ENCODE peak calls at places on chromosomes 6 and 20, in eight cellular contexts. E, I, T, W, B, H, X and D are unnamed samples.

GRCh38 chr6:24357336-24358218 is at the start of gene DCDC2:
- DNase-seq in E (no peak), I (no peak), T (no peak), W (no peak), B (peak), H (peak), X (no peak), D (peak)

GRCh38 chr20:62907377-62908317 is 18.7 kb downstream of the DIDO1 start:
- DNase-seq in E (no peak), I (peak), T (peak), W (no peak), B (no peak), H (peak), X (no peak), D (no peak)

GRCh38 chr20:39328347-39328746 is 366.2 kb downstream of the DHX35 start:
- DNase-seq in E (no peak), I (no peak), T (no peak), W (no peak), B (no peak), H (no peak), X (no peak), D (no peak)

GRCh38 chr20:57199656-57200405 is 66.6 kb downstream of the BMP7 start:
- DNase-seq in E (no peak), I (no peak), T (no peak), W (no peak), B (no peak), H (no peak), X (no peak), D (no peak)

GRCh38 chr20:1827974-1828785 is 67.0 kb upstream of the SIRPA start:
- DNase-seq in E (no peak), I (no peak), T (no peak), W (no peak), B (peak), H (peak), X (no peak), D (peak)

GRCh38 chr20:38804682-38805501 is 605 bp upstream of the PPP1R16B start:
- DNase-seq in E (peak), I (no peak), T (no peak), W (peak), B (no peak), H (no peak), X (peak), D (peak)

GRCh38 chr6:42163941-42164340 is 9.2 kb upstream of the GUCA1A start:
- DNase-seq in E (no peak), I (no peak), T (peak), W (no peak), B (no peak), H (peak), X (no peak), D (no peak)

GRCh38 chr20:14707865-14708574 is 370.6 kb upstream of the FLRT3 start:
- DNase-seq in E (no peak), I (no peak), T (no peak), W (no peak), B (no peak), H (no peak), X (no peak), D (no peak)

GRCh38 chr6:169035381-169036280 is 218.0 kb downstream of the THBS2 start:
- DNase-seq in E (no peak), I (no peak), T (peak), W (no peak), B (peak), H (peak), X (no peak), D (no peak)

GRCh38 chr6:142871910-142872331 is 73.1 kb downstream of the HIVEP2 start:
- DNase-seq in E (peak), I (no peak), T (peak), W (no peak), B (peak), H (peak), X (no peak), D (peak)

GRCh38 chr6:20583447-20583806 is 49.2 kb downstream of the CDKAL1 start:
- DNase-seq in E (no peak), I (no peak), T (no peak), W (no peak), B (no peak), H (no peak), X (no peak), D (no peak)

GRCh38 chr6:167351656-167352354 is 26.9 kb downstream of the TTLL2 start:
- DNase-seq in E (no peak), I (no peak), T (no peak), W (no peak), B (no peak), H (no peak), X (no peak), D (no peak)

GRCh38 chr6:167345960-167346359 is 21.1 kb downstream of the TTLL2 start:
- DNase-seq in E (no peak), I (no peak), T (no peak), W (no peak), B (no peak), H (no peak), X (no peak), D (no peak)

GRCh38 chr6:167350731-167351655 is 26.1 kb downstream of the TTLL2 start:
- DNase-seq in E (peak), I (peak), T (no peak), W (peak), B (peak), H (peak), X (peak), D (peak)

GRCh38 chr6:167349816-167350215 is 24.9 kb downstream of the TTLL2 start:
- DNase-seq in E (no peak), I (no peak), T (no peak), W (no peak), B (no peak), H (no peak), X (no peak), D (no peak)

DNA sequence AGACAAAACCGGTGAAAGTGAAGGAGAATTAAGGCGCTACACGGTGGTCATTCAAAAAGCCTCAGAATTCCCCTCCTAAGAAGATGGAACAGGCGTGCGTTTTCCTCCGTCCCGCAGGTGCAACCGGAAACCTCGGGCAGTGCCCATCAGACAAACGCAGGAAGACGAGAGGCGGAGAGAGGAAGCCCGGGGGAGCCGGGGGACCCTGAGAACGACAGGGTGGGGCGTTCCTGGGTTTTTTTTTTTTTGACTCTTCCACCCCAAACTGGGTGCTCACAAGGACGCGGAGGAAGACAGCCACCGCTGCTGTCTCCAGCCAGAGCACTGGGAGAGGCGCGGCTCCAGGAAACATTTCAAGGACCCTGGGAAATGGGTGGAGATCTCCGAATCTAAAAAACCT is 25.4 kb downstream of the TTLL2 start:
- DNase-seq in E (no peak), I (no peak), T (no peak), W (no peak), B (no peak), H (no peak), X (no peak), D (peak)
- H3K9ac ChIP-seq in E (no peak), I (no peak), T (no peak), W (no peak), B (no peak), H (no peak), X (no peak), D (no peak)

GRCh38 chr6:30500421-30501069 is 11.2 kb downstream of the HLA-E start:
- DNase-seq in E (no peak), I (no peak), T (peak), W (no peak), B (no peak), H (peak), X (no peak), D (no peak)
- H3K4me3 ChIP-seq in E (no peak), I (no peak), T (no peak), W (no peak), B (no peak), H (no peak), X (no peak), D (no peak)

GRCh38 chr6:80504882-80505281 is 398.4 kb downstream of the BCKDHB start:
- DNase-seq in E (no peak), I (no peak), T (no peak), W (no peak), B (no peak), H (no peak), X (no peak), D (no peak)
- H3K9ac ChIP-seq in E (no peak), I (no peak), T (no peak), W (no peak), B (no peak), H (no peak), X (no peak), D (no peak)

GRCh38 chr20:34254979-34255378 is 13.8 kb downstream of the ASIP start:
- DNase-seq in E (no peak), I (no peak), T (no peak), W (no peak), B (no peak), H (no peak), X (no peak), D (no peak)
- H3K4me3 ChIP-seq in E (no peak), I (no peak), T (no peak), W (no peak), B (no peak), H (no peak), X (no peak), D (no peak)

DNA sequence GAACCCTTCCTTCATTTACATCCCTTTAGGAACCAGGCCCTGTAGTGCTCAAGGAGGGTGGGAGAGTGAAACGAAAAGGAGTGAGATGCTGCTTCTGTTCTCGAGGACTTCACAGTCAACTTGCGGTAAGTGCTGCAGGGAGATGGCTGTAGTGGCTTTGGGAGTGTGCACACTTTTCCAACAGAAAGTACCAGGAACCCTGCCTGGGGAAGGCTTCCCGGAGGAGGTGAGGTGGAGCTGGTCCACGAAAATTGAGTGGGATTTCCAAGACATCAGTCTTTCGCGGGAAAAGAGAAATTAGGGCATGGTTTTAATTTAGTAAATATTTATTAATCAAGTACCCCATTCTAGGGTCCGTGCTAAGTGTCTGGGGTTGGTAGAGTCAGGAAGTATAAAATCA is 12.7 kb downstream of the TRIM31 start:
- DNase-seq in E (no peak), I (no peak), T (no peak), W (no peak), B (no peak), H (no peak), X (no peak), D (no peak)
- H3K9ac ChIP-seq in E (no peak), I (no peak), T (no peak), W (no peak), B (no peak), H (no peak), X (no peak), D (no peak)

GRCh38 chr6:157650261-157650640 is 172.8 kb upstream of the SNX9 start:
- DNase-seq in E (no peak), I (no peak), T (no peak), W (no peak), B (no peak), H (no peak), X (no peak), D (no peak)
- H3K4me3 ChIP-seq in E (no peak), I (no peak), T (no peak), W (no peak), B (no peak), H (no peak), X (no peak), D (no peak)

DNA sequence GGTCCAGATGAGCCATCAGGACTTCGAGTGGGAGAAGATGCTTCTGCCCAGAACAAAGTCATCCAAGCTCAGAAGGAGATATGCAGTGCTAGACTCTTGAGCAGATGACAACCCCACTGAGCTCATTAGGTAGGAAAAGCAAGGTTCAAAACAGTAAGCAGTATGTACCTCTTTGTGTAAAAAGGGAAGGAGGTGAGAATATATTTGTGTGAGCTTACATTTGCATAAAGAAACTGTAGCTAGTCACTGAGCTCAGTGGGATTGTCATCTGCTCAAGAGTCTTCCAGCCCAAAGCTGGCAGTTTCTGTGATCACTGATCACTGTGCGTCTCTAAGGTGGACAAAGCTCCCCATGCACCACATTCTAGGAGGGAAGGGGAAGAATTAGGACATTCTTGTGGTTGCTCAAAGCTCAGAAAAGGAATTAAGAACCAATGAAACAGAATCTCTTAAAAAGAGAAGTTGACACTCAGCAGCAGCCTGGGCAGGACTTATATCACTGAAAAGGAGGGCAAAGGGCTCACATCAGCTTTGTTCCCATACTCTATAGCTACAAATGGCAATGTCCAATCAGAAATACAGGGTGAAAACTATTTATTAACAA is 90.0 kb upstream of the MAFB start:
- DNase-seq in E (peak), I (no peak), T (no peak), W (no peak), B (no peak), H (no peak), X (no peak), D (no peak)
- H3K9ac ChIP-seq in E (no peak), I (no peak), T (no peak), W (no peak), B (no peak), H (no peak), X (no peak), D (no peak)

GRCh38 chr20:9531581-9531980 is 17.2 kb downstream of the LAMP5 start:
- DNase-seq in E (no peak), I (no peak), T (no peak), W (no peak), B (no peak), H (no peak), X (no peak), D (no peak)

GRCh38 chr20:9532069-9532809 is 17.8 kb downstream of the LAMP5 start:
- DNase-seq in E (no peak), I (no peak), T (no peak), W (no peak), B (peak), H (no peak), X (no peak), D (no peak)

GRCh38 chr20:9535457-9535856 is 21.1 kb downstream of the LAMP5 start:
- DNase-seq in E (no peak), I (no peak), T (no peak), W (no peak), B (no peak), H (no peak), X (no peak), D (no peak)

GRCh38 chr20:9534025-9534424 is 19.6 kb downstream of the LAMP5 start:
- DNase-seq in E (no peak), I (no peak), T (no peak), W (no peak), B (no peak), H (no peak), X (no peak), D (no peak)
- H3K4me3 ChIP-seq in E (no peak), I (no peak), T (no peak), W (no peak), B (no peak), H (no peak), X (no peak), D (no peak)

DNA sequence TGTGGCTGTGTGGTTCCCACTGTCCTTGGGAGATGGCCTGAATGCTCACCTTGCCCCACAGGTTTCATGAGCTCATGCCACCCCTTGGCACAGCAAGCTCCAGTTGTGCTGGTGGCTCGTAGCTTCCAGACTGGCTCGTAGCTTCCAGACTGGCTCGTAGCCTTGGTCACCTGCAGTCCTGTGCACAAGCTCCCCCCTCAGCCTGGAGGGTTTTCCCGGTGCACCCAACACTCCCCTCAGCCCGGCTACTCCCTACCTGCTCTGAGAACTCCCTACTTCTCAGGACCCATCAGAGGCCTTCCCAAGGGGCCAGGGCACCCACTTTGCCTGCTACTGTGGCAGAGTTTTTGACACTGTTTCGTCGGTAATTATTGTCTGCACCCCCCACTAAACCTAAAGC is 285.6 kb downstream of the TAF4 start:
- DNase-seq in E (no peak), I (no peak), T (no peak), W (no peak), B (no peak), H (no peak), X (no peak), D (no peak)
- H3K9ac ChIP-seq in E (no peak), I (no peak), T (no peak), W (no peak), B (no peak), H (no peak), X (no peak), D (no peak)